ENCODE peak calls at places on chromosomes 6 and 20, in five cellular contexts. One of them, this sample, is unnamed.

GRCh38 chr6:32070814-32071466 is 32.7 kb downstream of the CYP21A2 start:
- DNase-seq in H1: no peak
- DNase-seq in HepG2: no peak
- DNase-seq in GM12878: no peak
- DNase-seq in sigmoid colon: peak
- DNase-seq in this sample: no peak

GRCh38 chr6:52513464-52513863 is 63.4 kb downstream of the TRAM2 start:
- DNase-seq in H1: no peak
- DNase-seq in HepG2: no peak
- DNase-seq in GM12878: no peak
- DNase-seq in sigmoid colon: no peak
- DNase-seq in this sample: no peak

GRCh38 chr6:56279346-56280080 is 32.1 kb upstream of the COL21A1 start:
- DNase-seq in H1: no peak
- DNase-seq in HepG2: peak
- DNase-seq in GM12878: no peak
- DNase-seq in sigmoid colon: no peak
- DNase-seq in this sample: no peak

GRCh38 chr6:46816626-46817025 is 23.4 kb downstream of the MEP1A start:
- DNase-seq in H1: no peak
- DNase-seq in HepG2: no peak
- DNase-seq in GM12878: no peak
- DNase-seq in sigmoid colon: no peak
- DNase-seq in this sample: no peak

GRCh38 chr6:53282741-53283140 is 66.0 kb downstream of the ELOVL5 start:
- DNase-seq in H1: no peak
- DNase-seq in HepG2: no peak
- DNase-seq in GM12878: no peak
- DNase-seq in sigmoid colon: no peak
- DNase-seq in this sample: no peak

GRCh38 chr6:149046822-149047246 is 270.7 kb upstream of the TAB2 start:
- DNase-seq in H1: no peak
- DNase-seq in HepG2: no peak
- DNase-seq in GM12878: no peak
- DNase-seq in sigmoid colon: no peak
- DNase-seq in this sample: no peak

GRCh38 chr6:126625019-126625418 is 285.1 kb downstream of the CENPW start:
- DNase-seq in H1: no peak
- DNase-seq in HepG2: no peak
- DNase-seq in GM12878: no peak
- DNase-seq in sigmoid colon: no peak
- DNase-seq in this sample: no peak

GRCh38 chr6:25303234-25303633 is 24.1 kb downstream of the CARMIL1 start:
- DNase-seq in H1: no peak
- DNase-seq in HepG2: no peak
- DNase-seq in GM12878: no peak
- DNase-seq in sigmoid colon: no peak
- DNase-seq in this sample: no peak

GRCh38 chr20:2280083-2280482 is 15.7 kb upstream of the TGM3 start:
- DNase-seq in H1: no peak
- DNase-seq in HepG2: no peak
- DNase-seq in GM12878: no peak
- DNase-seq in sigmoid colon: no peak
- DNase-seq in this sample: no peak

GRCh38 chr6:28489366-28490190 is 26.0 kb downstream of the GPX6 start:
- DNase-seq in H1: peak
- DNase-seq in HepG2: peak
- DNase-seq in GM12878: peak
- DNase-seq in sigmoid colon: peak
- DNase-seq in this sample: peak

GRCh38 chr6:105509506-105510331 is 106.8 kb upstream of the PREP start:
- DNase-seq in H1: no peak
- DNase-seq in HepG2: no peak
- DNase-seq in GM12878: no peak
- DNase-seq in sigmoid colon: no peak
- DNase-seq in this sample: no peak

GRCh38 chr20:35523298-35523888 is 6.1 kb downstream of the C20orf173 start:
- DNase-seq in H1: no peak
- DNase-seq in HepG2: peak
- DNase-seq in GM12878: no peak
- DNase-seq in sigmoid colon: no peak
- DNase-seq in this sample: no peak

GRCh38 chr6:44428682-44429081 is 41.2 kb downstream of the CDC5L start:
- DNase-seq in H1: no peak
- DNase-seq in HepG2: no peak
- DNase-seq in GM12878: no peak
- DNase-seq in sigmoid colon: no peak
- DNase-seq in this sample: no peak

GRCh38 chr20:18058661-18059467 is 1.1 kb upstream of the OVOL2 start:
- DNase-seq in H1: no peak
- DNase-seq in HepG2: no peak
- DNase-seq in GM12878: no peak
- DNase-seq in sigmoid colon: no peak
- DNase-seq in this sample: no peak

GRCh38 chr6:161439093-161439492 is 165.2 kb upstream of the AGPAT4 start:
- DNase-seq in H1: no peak
- DNase-seq in HepG2: no peak
- DNase-seq in GM12878: no peak
- DNase-seq in sigmoid colon: peak
- DNase-seq in this sample: no peak

GRCh38 chr6:4533576-4533975 is 242.6 kb upstream of the CDYL start:
- DNase-seq in H1: no peak
- DNase-seq in HepG2: no peak
- DNase-seq in GM12878: no peak
- DNase-seq in sigmoid colon: no peak
- DNase-seq in this sample: no peak

GRCh38 chr6:147161974-147162495 is 42.2 kb upstream of the STXBP5 start:
- DNase-seq in H1: no peak
- DNase-seq in HepG2: no peak
- DNase-seq in GM12878: no peak
- DNase-seq in sigmoid colon: no peak
- DNase-seq in this sample: no peak

GRCh38 chr20:44720994-44721784 is 6.0 kb downstream of the CCN5 start:
- DNase-seq in H1: no peak
- DNase-seq in HepG2: no peak
- DNase-seq in GM12878: no peak
- DNase-seq in sigmoid colon: no peak
- DNase-seq in this sample: no peak

GRCh38 chr20:21322083-21322710 is 19.1 kb downstream of the XRN2 start:
- DNase-seq in H1: no peak
- DNase-seq in HepG2: no peak
- DNase-seq in GM12878: no peak
- DNase-seq in sigmoid colon: no peak
- DNase-seq in this sample: no peak
- TF ChIP-seq POLR2AphosphoS5 in H1: no peak
- TF ChIP-seq POLR2AphosphoS5 in HepG2: no peak
- TF ChIP-seq POLR2AphosphoS5 in GM12878: no peak
- TF ChIP-seq POLR2AphosphoS5 in sigmoid colon: no peak
- TF ChIP-seq POLR2AphosphoS5 in this sample: no peak

DNA sequence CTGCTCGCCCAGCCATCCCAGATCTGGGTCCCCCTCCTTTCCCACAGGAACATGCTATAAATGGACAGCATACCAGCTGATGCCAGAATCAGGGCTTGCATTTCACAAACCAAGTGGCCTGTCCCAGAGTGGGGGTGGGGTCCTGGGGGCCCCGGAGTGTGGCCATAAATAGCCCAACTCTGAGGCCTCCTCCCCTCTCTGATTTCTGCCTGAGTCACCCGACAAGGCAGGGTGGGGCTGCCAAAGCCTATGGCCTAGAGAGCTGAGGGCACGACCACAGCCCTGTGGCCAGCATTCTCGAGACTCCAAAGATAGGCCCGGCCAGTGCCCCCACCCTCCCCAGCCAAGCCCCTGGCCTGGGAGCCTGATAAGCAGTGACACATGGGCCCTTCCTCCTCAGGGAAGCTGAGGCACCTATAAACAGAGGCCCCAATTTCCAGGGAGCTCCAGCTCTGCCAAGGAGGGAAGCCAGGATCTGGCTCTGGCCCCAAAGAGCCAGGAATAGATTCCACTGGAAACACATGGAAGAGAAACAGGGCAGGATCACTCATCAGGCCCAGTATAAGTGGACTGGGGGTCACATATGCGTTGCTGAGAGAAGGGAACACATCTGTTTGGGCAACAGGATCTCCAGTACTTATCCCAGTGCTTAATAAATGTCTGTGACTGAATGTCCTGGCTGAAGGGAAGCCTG is 20.3 kb downstream of the SNTA1 start:
- DNase-seq in H1: no peak
- DNase-seq in HepG2: no peak
- DNase-seq in GM12878: no peak
- DNase-seq in sigmoid colon: peak
- DNase-seq in this sample: no peak
- TF ChIP-seq EP300 in H1: no peak
- TF ChIP-seq EP300 in HepG2: no peak
- TF ChIP-seq EP300 in GM12878: no peak
- TF ChIP-seq EP300 in sigmoid colon: no peak
- TF ChIP-seq EP300 in this sample: no peak

GRCh38 chr6:113344969-113345368 is 512.2 kb upstream of the MARCKS start:
- DNase-seq in H1: no peak
- DNase-seq in HepG2: no peak
- DNase-seq in GM12878: no peak
- DNase-seq in sigmoid colon: no peak
- DNase-seq in this sample: no peak
- TF ChIP-seq POLR2AphosphoS5 in H1: no peak
- TF ChIP-seq POLR2AphosphoS5 in HepG2: no peak
- TF ChIP-seq POLR2AphosphoS5 in GM12878: no peak
- TF ChIP-seq POLR2AphosphoS5 in sigmoid colon: no peak
- TF ChIP-seq POLR2AphosphoS5 in this sample: no peak

DNA sequence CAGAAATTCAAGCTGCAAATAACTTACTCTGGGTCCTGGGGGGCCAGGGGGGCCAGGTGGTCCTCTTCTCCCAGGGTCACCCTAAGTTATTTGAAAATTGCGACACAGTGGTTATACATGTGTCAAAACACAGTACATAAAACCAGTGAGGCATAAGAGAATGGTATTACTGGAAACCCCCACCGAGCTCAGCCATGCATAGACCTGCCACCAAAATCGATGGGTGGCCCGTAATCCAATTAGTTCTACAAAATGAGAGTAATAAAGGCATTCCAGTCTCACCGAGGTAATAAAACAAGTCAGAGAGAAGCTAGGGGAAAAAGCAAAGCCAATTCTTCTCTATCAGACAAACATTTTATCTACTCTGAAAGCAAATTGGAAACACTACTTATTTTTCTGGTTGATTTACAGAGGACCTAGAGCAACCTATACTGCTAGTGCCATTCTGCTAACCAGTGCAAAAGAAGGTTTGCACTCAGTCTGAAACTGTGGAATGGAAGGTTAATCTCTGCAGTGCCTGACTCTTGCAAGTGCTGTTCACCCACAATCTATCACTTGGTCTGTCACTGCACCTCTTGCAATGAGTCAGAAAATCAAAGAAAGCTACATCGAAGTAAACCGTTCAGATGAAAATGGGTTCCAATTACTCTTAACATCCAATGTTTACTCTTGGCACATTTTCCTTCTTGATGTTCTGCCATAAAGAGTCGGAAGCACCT is 32.4 kb downstream of the COL9A1 start:
- DNase-seq in H1: no peak
- DNase-seq in HepG2: no peak
- DNase-seq in GM12878: peak
- DNase-seq in sigmoid colon: no peak
- DNase-seq in this sample: no peak
- TF ChIP-seq EP300 in H1: no peak
- TF ChIP-seq EP300 in HepG2: no peak
- TF ChIP-seq EP300 in GM12878: no peak
- TF ChIP-seq EP300 in sigmoid colon: no peak
- TF ChIP-seq EP300 in this sample: no peak

GRCh38 chr20:19973920-19974620 is 43.1 kb upstream of the NAA20 start:
- DNase-seq in H1: no peak
- DNase-seq in HepG2: no peak
- DNase-seq in GM12878: no peak
- DNase-seq in sigmoid colon: peak
- DNase-seq in this sample: peak
- TF ChIP-seq POLR2AphosphoS5 in H1: no peak
- TF ChIP-seq POLR2AphosphoS5 in HepG2: no peak
- TF ChIP-seq POLR2AphosphoS5 in GM12878: no peak
- TF ChIP-seq POLR2AphosphoS5 in sigmoid colon: peak
- TF ChIP-seq POLR2AphosphoS5 in this sample: peak